ENCODE peak calls at places on chromosomes 7 and 10, in five cellular contexts. One of them, this sample, is unnamed.

GRCh38 chr7:112204776-112205347 is 1.3 kb downstream of the DOCK4 start:
- DNase-seq in A549: peak; percentile 14
- DNase-seq in pancreas: no peak
- DNase-seq in esophagus squamous epithelium: no peak
- DNase-seq in prostate gland: peak; percentile 15
- DNase-seq in this sample: no peak

GRCh38 chr7:1622441-1622840 is 47.6 kb upstream of the ELFN1 start:
- DNase-seq in A549: no peak
- DNase-seq in prostate gland: no peak
- DNase-seq in pancreas: no peak
- DNase-seq in esophagus squamous epithelium: no peak
- DNase-seq in this sample: no peak

GRCh38 chr10:104293021-104293420 is 24.0 kb downstream of the GSTO2 start:
- DNase-seq in A549: no peak
- DNase-seq in esophagus squamous epithelium: no peak
- DNase-seq in prostate gland: no peak
- DNase-seq in pancreas: no peak
- DNase-seq in this sample: no peak

GRCh38 chr10:12097791-12098190 is 29.0 kb downstream of the DHTKD1 start:
- DNase-seq in prostate gland: no peak
- DNase-seq in esophagus squamous epithelium: no peak
- DNase-seq in A549: no peak
- DNase-seq in pancreas: no peak
- DNase-seq in this sample: no peak

GRCh38 chr7:73623798-73624668 is at the start of gene MLXIPL:
- DNase-seq in A549: peak; percentile 97
- DNase-seq in esophagus squamous epithelium: no peak
- DNase-seq in pancreas: peak; percentile 89
- DNase-seq in prostate gland: peak; percentile 87
- DNase-seq in this sample: no peak

GRCh38 chr10:69549959-69550358 is 23.3 kb downstream of the NEUROG3 start:
- DNase-seq in A549: no peak
- DNase-seq in esophagus squamous epithelium: no peak
- DNase-seq in prostate gland: no peak
- DNase-seq in pancreas: no peak
- DNase-seq in this sample: no peak

GRCh38 chr10:51073461-51074237 is 638 bp upstream of the PRKG1 start:
- DNase-seq in prostate gland: peak; percentile 11
- DNase-seq in A549: no peak
- DNase-seq in pancreas: peak; percentile 33
- DNase-seq in esophagus squamous epithelium: no peak
- DNase-seq in this sample: no peak

GRCh38 chr10:75233444-75234016 is 2.2 kb downstream of the COMTD1 start:
- DNase-seq in esophagus squamous epithelium: no peak
- DNase-seq in prostate gland: no peak
- DNase-seq in pancreas: no peak
- DNase-seq in A549: no peak
- DNase-seq in this sample: peak; percentile 14

GRCh38 chr7:48636391-48637015 is 287.8 kb upstream of the CDC14C start:
- DNase-seq in esophagus squamous epithelium: no peak
- DNase-seq in pancreas: no peak
- DNase-seq in prostate gland: no peak
- DNase-seq in A549: no peak
- DNase-seq in this sample: no peak

GRCh38 chr7:143490719-143491306 is 13.1 kb downstream of the TAS2R41 start:
- DNase-seq in A549: no peak
- DNase-seq in esophagus squamous epithelium: no peak
- DNase-seq in prostate gland: no peak
- DNase-seq in pancreas: no peak
- DNase-seq in this sample: no peak

GRCh38 chr10:101559596-101560292 is 28.3 kb downstream of the POLL start:
- DNase-seq in A549: no peak
- DNase-seq in prostate gland: no peak
- DNase-seq in pancreas: no peak
- DNase-seq in esophagus squamous epithelium: no peak
- DNase-seq in this sample: no peak

GRCh38 chr10:98217793-98218192 is 50.2 kb downstream of the LOXL4 start:
- DNase-seq in esophagus squamous epithelium: no peak
- DNase-seq in pancreas: no peak
- DNase-seq in A549: no peak
- DNase-seq in prostate gland: no peak
- DNase-seq in this sample: no peak

GRCh38 chr7:79837915-79838314 is 296.7 kb upstream of the GNAI1 start:
- DNase-seq in prostate gland: no peak
- DNase-seq in A549: no peak
- DNase-seq in esophagus squamous epithelium: no peak
- DNase-seq in pancreas: no peak
- DNase-seq in this sample: no peak

GRCh38 chr10:71573562-71574300 is 145.8 kb downstream of the C10orf105 start:
- DNase-seq in A549: no peak
- DNase-seq in esophagus squamous epithelium: no peak
- DNase-seq in pancreas: no peak
- DNase-seq in prostate gland: no peak
- DNase-seq in this sample: no peak

GRCh38 chr10:103884681-103885139 is 29.3 kb upstream of the SH3PXD2A start:
- DNase-seq in esophagus squamous epithelium: no peak
- DNase-seq in A549: peak; percentile 76
- DNase-seq in pancreas: no peak
- DNase-seq in prostate gland: peak; percentile 30
- DNase-seq in this sample: no peak

GRCh38 chr7:136102881-136103280 is 125.7 kb upstream of the MTPN start:
- DNase-seq in pancreas: no peak
- DNase-seq in esophagus squamous epithelium: no peak
- DNase-seq in prostate gland: no peak
- DNase-seq in A549: no peak
- DNase-seq in this sample: no peak

GRCh38 chr7:45184326-45185027 is 26.9 kb downstream of the RAMP3 start:
- DNase-seq in A549: no peak
- DNase-seq in esophagus squamous epithelium: no peak
- DNase-seq in prostate gland: no peak
- DNase-seq in pancreas: no peak
- DNase-seq in this sample: no peak

GRCh38 chr10:21989453-21990154 is 13.9 kb downstream of the DNAJC1 start:
- DNase-seq in esophagus squamous epithelium: no peak
- DNase-seq in pancreas: peak; percentile 18
- DNase-seq in A549: peak; percentile 54
- DNase-seq in prostate gland: peak; percentile 30
- DNase-seq in this sample: no peak

GRCh38 chr10:123614888-123615287 is 51.3 kb upstream of the GPR26 start:
- DNase-seq in prostate gland: peak; percentile 50
- DNase-seq in esophagus squamous epithelium: no peak
- DNase-seq in pancreas: peak; percentile 30
- DNase-seq in A549: peak; percentile 15
- DNase-seq in this sample: peak; percentile 52

GRCh38 chr10:132124201-132124920 is 58.6 kb downstream of the JAKMIP3 start:
- DNase-seq in A549: no peak
- DNase-seq in pancreas: no peak
- DNase-seq in prostate gland: no peak
- DNase-seq in esophagus squamous epithelium: no peak
- DNase-seq in this sample: no peak

GRCh38 chr10:125375210-125375609 is 214.8 kb upstream of the CTBP2 start:
- DNase-seq in esophagus squamous epithelium: no peak
- DNase-seq in prostate gland: no peak
- DNase-seq in pancreas: no peak
- DNase-seq in A549: no peak
- DNase-seq in this sample: no peak

GRCh38 chr7:64875658-64876406 is 27.2 kb upstream of the ZNF273 start:
- DNase-seq in A549: no peak
- DNase-seq in prostate gland: no peak
- DNase-seq in pancreas: no peak
- DNase-seq in esophagus squamous epithelium: no peak
- DNase-seq in this sample: no peak

GRCh38 chr10:22103701-22104100 is 100.2 kb upstream of the DNAJC1 start:
- DNase-seq in pancreas: no peak
- DNase-seq in A549: peak; percentile 15
- DNase-seq in prostate gland: no peak
- DNase-seq in esophagus squamous epithelium: no peak
- DNase-seq in this sample: no peak

GRCh38 chr7:127438836-127439235 is 46.3 kb upstream of the ZNF800 start:
- DNase-seq in pancreas: no peak
- DNase-seq in A549: no peak
- DNase-seq in esophagus squamous epithelium: no peak
- DNase-seq in prostate gland: no peak
- DNase-seq in this sample: no peak

GRCh38 chr10:17229967-17230682 is 2.1 kb downstream of the VIM start:
- DNase-seq in pancreas: peak; percentile 80
- DNase-seq in esophagus squamous epithelium: peak; percentile 58
- DNase-seq in A549: peak; percentile 51
- DNase-seq in prostate gland: peak; percentile 74
- DNase-seq in this sample: peak; percentile 89

GRCh38 chr7:78473902-78474301 is 675.3 kb downstream of the PHTF2 start:
- DNase-seq in prostate gland: no peak
- DNase-seq in A549: no peak
- DNase-seq in esophagus squamous epithelium: no peak
- DNase-seq in pancreas: no peak
- DNase-seq in this sample: no peak

GRCh38 chr7:29328811-29329210 is 134.2 kb downstream of the CHN2 start:
- DNase-seq in A549: no peak
- DNase-seq in pancreas: no peak
- DNase-seq in esophagus squamous epithelium: no peak
- DNase-seq in prostate gland: no peak
- DNase-seq in this sample: no peak

GRCh38 chr10:2885276-2885955 is 181.9 kb upstream of the PFKP start:
- DNase-seq in prostate gland: no peak
- DNase-seq in esophagus squamous epithelium: no peak
- DNase-seq in pancreas: no peak
- DNase-seq in A549: no peak
- DNase-seq in this sample: no peak

GRCh38 chr7:5467645-5468044 is 44.0 kb upstream of the TNRC18 start:
- DNase-seq in pancreas: no peak
- DNase-seq in prostate gland: no peak
- DNase-seq in A549: no peak
- DNase-seq in esophagus squamous epithelium: no peak
- DNase-seq in this sample: no peak

DNA sequence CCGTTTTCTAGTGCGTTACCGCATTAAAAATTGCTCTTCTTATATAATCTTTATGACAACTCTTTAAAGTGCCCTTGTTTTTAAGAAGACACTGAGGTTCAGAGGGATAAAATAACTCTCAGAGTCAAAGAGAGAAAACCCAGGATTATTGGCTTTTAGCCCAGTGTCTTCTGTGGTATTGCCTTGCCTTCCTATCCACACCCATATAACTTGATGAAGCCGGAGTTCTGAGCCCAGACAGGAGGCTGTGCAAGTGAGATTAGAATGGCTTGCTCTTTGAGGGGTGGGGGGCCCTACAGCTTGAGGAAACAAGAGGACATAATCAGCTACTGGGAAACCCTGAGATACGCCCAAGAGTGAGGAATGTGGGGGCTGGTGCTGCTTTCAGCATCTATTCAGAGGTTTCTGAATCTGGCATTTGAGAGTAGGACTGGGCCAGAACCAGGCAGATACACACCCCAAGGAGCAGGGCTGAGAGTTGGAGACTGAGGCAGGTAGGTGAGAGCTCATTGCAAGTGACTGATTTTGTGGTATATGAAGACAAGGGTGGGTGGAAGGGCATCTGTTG is 2.3 kb downstream of the PRXL2A start:
- DNase-seq in prostate gland: no peak
- DNase-seq in esophagus squamous epithelium: no peak
- DNase-seq in pancreas: no peak
- DNase-seq in A549: no peak
- DNase-seq in this sample: no peak
- H3K4me1 ChIP-seq in prostate gland: peaks cover 33% of the 10 kb centered on the region
- H3K4me1 ChIP-seq in esophagus squamous epithelium: peaks cover 73% of the 10 kb centered on the region
- H3K4me1 ChIP-seq in pancreas: peaks cover 14% of the 10 kb centered on the region
- H3K4me1 ChIP-seq in A549: peaks cover 31% of the 10 kb centered on the region
- H3K4me1 ChIP-seq in this sample: peaks cover 4% of the 10 kb centered on the region

GRCh38 chr7:55254242-55254595 is 110.9 kb upstream of the LANCL2 start:
- DNase-seq in esophagus squamous epithelium: no peak
- DNase-seq in A549: no peak
- DNase-seq in pancreas: no peak
- DNase-seq in prostate gland: no peak
- DNase-seq in this sample: no peak
- H3K27ac ChIP-seq in esophagus squamous epithelium: no peak overlapping the region
- H3K27ac ChIP-seq in A549: peak overlapping the region; percentile 95
- H3K27ac ChIP-seq in pancreas: no peak overlapping the region
- H3K27ac ChIP-seq in prostate gland: no peak overlapping the region
- H3K27ac ChIP-seq in this sample: no peak overlapping the region

GRCh38 chr7:17062433-17063383 is 180.9 kb upstream of the AGR3 start:
- DNase-seq in prostate gland: no peak
- DNase-seq in esophagus squamous epithelium: no peak
- DNase-seq in A549: no peak
- DNase-seq in pancreas: no peak
- DNase-seq in this sample: no peak
- TF ChIP-seq CTCF in prostate gland: no peak
- TF ChIP-seq CTCF in esophagus squamous epithelium: peak; percentile 34
- TF ChIP-seq CTCF in A549: peak; percentile 35
- TF ChIP-seq CTCF in pancreas: no peak
- TF ChIP-seq CTCF in this sample: no peak

GRCh38 chr10:6143128-6143527 is 54.3 kb downstream of the RBM17 start:
- DNase-seq in esophagus squamous epithelium: no peak
- DNase-seq in pancreas: no peak
- DNase-seq in A549: no peak
- DNase-seq in prostate gland: no peak
- DNase-seq in this sample: no peak
- H3K4me1 ChIP-seq in esophagus squamous epithelium: peaks cover 9% of the 10 kb centered on the region
- H3K4me1 ChIP-seq in pancreas: no peaks in the 10 kb centered on the region
- H3K4me1 ChIP-seq in A549: peaks cover 22% of the 10 kb centered on the region
- H3K4me1 ChIP-seq in prostate gland: no peaks in the 10 kb centered on the region
- H3K4me1 ChIP-seq in this sample: peaks cover 49% of the 10 kb centered on the region

DNA sequence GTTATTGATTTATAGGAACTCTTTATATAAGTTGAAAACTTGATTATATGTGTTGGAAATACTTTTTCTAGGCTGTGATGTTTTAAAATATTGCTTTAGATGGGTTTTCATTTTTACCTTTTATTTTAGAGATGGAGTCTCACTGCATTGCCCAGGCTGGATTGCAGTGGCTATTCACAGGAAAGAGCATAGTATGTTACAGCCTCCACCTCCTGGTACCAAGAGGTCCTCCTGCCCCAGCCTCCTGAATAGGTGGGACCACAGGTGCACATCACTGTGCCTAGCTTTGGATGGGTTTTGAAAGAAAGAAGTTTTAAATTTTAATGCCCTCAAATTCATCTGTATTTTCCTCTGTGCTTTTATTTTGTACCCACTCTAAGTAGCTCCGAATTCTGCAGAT is 105.4 kb downstream of the TCF7L2 start:
- DNase-seq in esophagus squamous epithelium: no peak
- DNase-seq in A549: no peak
- DNase-seq in pancreas: no peak
- DNase-seq in prostate gland: no peak
- DNase-seq in this sample: no peak
- H3K27ac ChIP-seq in esophagus squamous epithelium: no peak overlapping the region
- H3K27ac ChIP-seq in A549: peak overlapping the region; percentile 89
- H3K27ac ChIP-seq in pancreas: no peak overlapping the region
- H3K27ac ChIP-seq in prostate gland: no peak overlapping the region
- H3K27ac ChIP-seq in this sample: no peak overlapping the region

DNA sequence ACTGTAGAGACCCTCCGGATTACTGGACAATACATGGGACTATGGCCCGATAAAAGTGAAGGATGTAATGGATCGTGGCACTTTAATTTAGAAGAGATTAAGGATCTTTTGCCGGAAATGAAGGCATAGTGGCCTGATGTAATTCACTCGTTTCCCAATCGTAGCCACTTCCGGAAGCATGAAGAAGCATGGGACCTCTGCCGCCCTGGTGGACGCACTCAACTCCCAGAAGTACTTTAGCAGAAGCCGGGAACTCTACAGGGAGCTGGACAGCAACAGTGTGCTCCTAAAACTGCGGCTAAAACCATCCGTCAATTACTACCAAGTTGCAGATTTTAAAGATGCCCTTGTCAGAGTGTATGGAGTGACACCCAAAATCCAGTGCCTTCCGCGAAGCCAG is 59.6 kb upstream of the NUPR2 start:
- DNase-seq in pancreas: no peak
- DNase-seq in esophagus squamous epithelium: no peak
- DNase-seq in prostate gland: no peak
- DNase-seq in A549: no peak
- DNase-seq in this sample: no peak
- TF ChIP-seq CTCF in pancreas: no peak
- TF ChIP-seq CTCF in esophagus squamous epithelium: no peak
- TF ChIP-seq CTCF in prostate gland: no peak
- TF ChIP-seq CTCF in A549: no peak
- TF ChIP-seq CTCF in this sample: no peak